ENCODE peak calls at places on chromosomes 5 and 9, in ten cellular contexts. Y is GM12865; I is adrenal gland; L is pancreas; H is H9; X is heart left ventricle; B is AG10803; V is dorsolateral prefrontal cortex; N is GM06990; F is CD8-positive, alpha-beta T cell. P is an unnamed sample.

GRCh38 chr9:12629091-12629490 is 64.1 kb upstream of the TYRP1 start:
- DNase-seq in Y (no peak), I (no peak), L (no peak), H (no peak), X (no peak), B (no peak), V (no peak), N (no peak), F (no peak), P (no peak)

GRCh38 chr5:33198816-33199215 is 241.9 kb upstream of the TARS1 start:
- DNase-seq in Y (no peak), I (no peak), L (no peak), H (no peak), X (no peak), B (no peak), V (no peak), N (no peak), F (no peak), P (no peak)

GRCh38 chr5:114449836-114450515 is 88.1 kb downstream of the KCNN2 start:
- DNase-seq in Y (peak; percentile 79), I (peak; percentile 92), L (peak; percentile 68), H (peak; percentile 79), X (peak; percentile 80), B (peak; percentile 35), V (peak; percentile 84), N (peak; percentile 80), F (no peak), P (peak; percentile 46)

GRCh38 chr5:178116406-178116885 is 3.1 kb downstream of the N4BP3 start:
- DNase-seq in Y (peak; percentile 88), I (no peak), L (no peak), H (peak; percentile 68), X (no peak), B (no peak), V (no peak), N (peak; percentile 83), F (peak; percentile 60), P (no peak)

GRCh38 chr5:152505442-152506042 is 100.5 kb upstream of the NMUR2 start:
- DNase-seq in Y (peak; percentile 73), I (peak; percentile 86), L (peak; percentile 50), H (peak; percentile 56), X (peak; percentile 38), B (peak; percentile 59), V (peak; percentile 50), N (no peak), F (no peak), P (peak; percentile 45)

GRCh38 chr5:72895758-72896157 is 60.1 kb upstream of the FCHO2 start:
- DNase-seq in Y (no peak), I (no peak), L (no peak), H (no peak), X (no peak), B (no peak), V (no peak), N (no peak), F (no peak), P (no peak)

GRCh38 chr5:160357861-160358411 is 12.5 kb downstream of the C1QTNF2 start:
- DNase-seq in Y (no peak), I (no peak), L (no peak), H (no peak), X (peak; percentile 53), B (peak; percentile 13), V (no peak), N (no peak), F (no peak), P (peak; percentile 53)

GRCh38 chr5:180138976-180139730 is 67.6 kb upstream of the RNF130 start:
- DNase-seq in Y (no peak), I (peak; percentile 28), L (no peak), H (no peak), X (no peak), B (no peak), V (no peak), N (no peak), F (no peak), P (no peak)

GRCh38 chr9:128389395-128390149 is 18.4 kb downstream of the URM1 start:
- DNase-seq in Y (no peak), I (no peak), L (no peak), H (no peak), X (no peak), B (no peak), V (peak; percentile 44), N (no peak), F (no peak), P (no peak)

GRCh38 chr5:141172381-141173204 is at the start of gene PCDHB7:
- DNase-seq in Y (no peak), I (no peak), L (no peak), H (no peak), X (no peak), B (peak; percentile 33), V (no peak), N (no peak), F (no peak), P (peak; percentile 25)

GRCh38 chr9:84573098-84573497 is 96.4 kb upstream of the NTRK2 start:
- DNase-seq in Y (no peak), I (no peak), L (no peak), H (peak; percentile 57), X (no peak), B (no peak), V (no peak), N (no peak), F (no peak), P (no peak)

GRCh38 chr9:114504341-114505186 is 709 bp downstream of the WHRN start:
- DNase-seq in Y (no peak), I (peak; percentile 87), L (peak; percentile 60), H (peak; percentile 77), X (peak; percentile 37), B (peak; percentile 29), V (no peak), N (no peak), F (peak; percentile 15), P (no peak)

GRCh38 chr9:107274953-107275422 is 8.1 kb upstream of the RAD23B start:
- DNase-seq in Y (no peak), I (no peak), L (no peak), H (no peak), X (no peak), B (peak; percentile 100), V (no peak), N (no peak), F (no peak), P (peak; percentile 99)

GRCh38 chr9:107276966-107277710 is 5.9 kb upstream of the RAD23B start:
- DNase-seq in Y (no peak), I (no peak), L (no peak), H (no peak), X (no peak), B (peak; percentile 95), V (no peak), N (no peak), F (no peak), P (peak; percentile 87)

GRCh38 chr9:107273634-107274033 is 9.4 kb upstream of the RAD23B start:
- DNase-seq in Y (no peak), I (no peak), L (no peak), H (no peak), X (no peak), B (no peak), V (no peak), N (no peak), F (no peak), P (no peak)

GRCh38 chr9:107275530-107275929 is 7.5 kb upstream of the RAD23B start:
- DNase-seq in Y (no peak), I (no peak), L (no peak), H (no peak), X (no peak), B (no peak), V (no peak), N (no peak), F (no peak), P (no peak)

DNA sequence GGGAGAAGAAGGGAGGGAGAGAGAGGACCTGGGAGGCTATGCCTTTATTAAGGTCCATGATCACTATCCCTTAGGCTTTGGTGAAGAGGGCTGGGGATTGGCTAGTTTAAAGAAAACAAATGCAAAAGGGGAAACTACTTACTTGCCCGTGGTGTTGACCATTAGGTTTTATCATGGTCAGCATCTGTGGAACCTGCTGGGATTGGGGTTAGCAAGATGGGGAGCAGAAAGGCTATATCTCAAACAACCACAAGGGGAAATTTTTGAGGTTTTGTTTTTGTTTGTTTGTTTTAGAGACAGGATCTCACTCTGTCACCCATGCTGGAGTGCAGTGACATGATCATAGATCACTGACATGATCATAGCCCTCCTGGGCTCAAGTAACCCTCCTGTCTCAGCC is 9.0 kb upstream of the RAD23B start:
- DNase-seq in Y (peak; percentile 30), I (no peak), L (no peak), H (no peak), X (no peak), B (no peak), V (no peak), N (no peak), F (no peak), P (no peak)
- TF ChIP-seq CTCF in Y (peak; percentile 16), I (no peak), L (no peak), H (peak; percentile 33), X (no peak), B (peak; percentile 28), V (no peak), N (no peak), F (no peak), P (peak; percentile 10)

DNA sequence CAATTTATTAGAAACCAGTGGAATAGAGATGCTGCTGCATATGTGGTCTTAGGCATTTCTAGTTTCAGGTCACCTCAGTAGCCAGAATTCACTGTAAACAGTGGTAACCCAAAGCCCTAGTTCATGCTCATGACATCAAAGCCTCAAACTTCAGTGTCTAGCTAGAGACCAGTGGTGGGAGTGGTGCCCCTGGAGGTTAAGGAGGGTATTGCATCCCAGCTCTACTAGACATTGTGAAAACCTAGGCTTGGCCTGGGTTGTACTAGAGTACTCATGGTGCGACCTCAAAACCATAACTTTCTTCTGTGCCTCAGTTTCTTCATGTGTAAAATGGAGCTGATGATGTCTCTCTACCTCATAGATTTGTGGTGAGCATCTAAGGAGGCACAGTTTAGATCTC is 18.8 kb downstream of the COL5A1 start:
- DNase-seq in Y (peak; percentile 14), I (no peak), L (no peak), H (no peak), X (no peak), B (no peak), V (no peak), N (no peak), F (no peak), P (no peak)
- TF ChIP-seq CTCF in Y (peak; percentile 45), I (peak; percentile 22), L (no peak), H (peak; percentile 72), X (no peak), B (peak; percentile 76), V (no peak), N (peak; percentile 34), F (no peak), P (peak; percentile 87)

GRCh38 chr9:14071484-14071883 is 242.5 kb downstream of the NFIB start:
- DNase-seq in Y (no peak), I (no peak), L (no peak), H (no peak), X (no peak), B (no peak), V (no peak), N (no peak), F (no peak), P (no peak)
- TF ChIP-seq CTCF in Y (no peak), I (no peak), L (no peak), H (peak; percentile 50), X (no peak), B (no peak), V (no peak), N (no peak), F (no peak), P (no peak)

DNA sequence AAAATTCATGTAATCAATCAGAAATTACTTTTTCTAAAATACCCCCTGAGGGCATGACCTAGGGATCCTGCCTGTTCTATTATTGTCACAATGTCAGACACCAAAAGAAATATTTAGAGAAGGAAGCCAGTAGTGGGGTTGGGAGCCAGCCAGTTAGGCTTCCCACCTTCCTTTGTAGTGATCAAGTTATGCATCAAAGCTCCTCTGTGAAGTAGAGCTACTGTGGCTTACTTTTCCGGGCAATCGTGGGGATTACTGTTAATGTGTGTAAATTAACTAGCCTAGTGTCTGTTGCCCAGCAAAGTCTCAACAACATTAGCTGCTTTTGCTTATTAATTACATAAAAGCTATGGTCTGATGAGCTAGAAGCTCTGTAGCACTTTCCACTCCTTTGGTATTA is 109.0 kb upstream of the PCAT7 start:
- DNase-seq in Y (no peak), I (no peak), L (no peak), H (no peak), X (no peak), B (no peak), V (no peak), N (no peak), F (no peak), P (no peak)
- TF ChIP-seq CTCF in Y (no peak), I (no peak), L (no peak), H (no peak), X (no peak), B (no peak), V (no peak), N (no peak), F (no peak), P (no peak)

P was measured in fibroblast of the aortic adventitia.